ENCODE peak calls at places on chromosomes 1 and 21, in five cellular contexts. One of them, this sample, is unnamed.

GRCh38 chr1:198528376-198528775 is 12.1 kb downstream of the ATP6V1G3 start:
- DNase-seq in fibroblast of pulmonary artery: peak
- DNase-seq in bronchial epithelial cell: peak
- DNase-seq in chondrocyte: no peak
- DNase-seq in neural progenitor cell: no peak
- DNase-seq in this sample: no peak

GRCh38 chr1:25907473-25908058 is 1.3 kb upstream of the STMN1 start:
- DNase-seq in chondrocyte: no peak
- DNase-seq in bronchial epithelial cell: no peak
- DNase-seq in fibroblast of pulmonary artery: no peak
- DNase-seq in neural progenitor cell: no peak
- DNase-seq in this sample: no peak

GRCh38 chr1:157993179-157994080 is at the start of gene KIRREL1:
- DNase-seq in bronchial epithelial cell: no peak
- DNase-seq in chondrocyte: no peak
- DNase-seq in fibroblast of pulmonary artery: peak
- DNase-seq in neural progenitor cell: peak
- DNase-seq in this sample: peak

GRCh38 chr1:225449261-225449660 is 21.4 kb upstream of the LBR start:
- DNase-seq in chondrocyte: peak
- DNase-seq in neural progenitor cell: no peak
- DNase-seq in bronchial epithelial cell: peak
- DNase-seq in fibroblast of pulmonary artery: no peak
- DNase-seq in this sample: no peak

GRCh38 chr1:221813887-221814286 is 72.0 kb upstream of the DUSP10 start:
- DNase-seq in bronchial epithelial cell: peak
- DNase-seq in chondrocyte: no peak
- DNase-seq in neural progenitor cell: no peak
- DNase-seq in fibroblast of pulmonary artery: no peak
- DNase-seq in this sample: no peak

GRCh38 chr21:17440955-17441354 is 71.9 kb upstream of the CXADR start:
- DNase-seq in fibroblast of pulmonary artery: no peak
- DNase-seq in chondrocyte: no peak
- DNase-seq in bronchial epithelial cell: no peak
- DNase-seq in neural progenitor cell: no peak
- DNase-seq in this sample: no peak

GRCh38 chr1:125087247-125087646 is 3902.5 kb downstream of the SRGAP2C start:
- DNase-seq in bronchial epithelial cell: no peak
- DNase-seq in fibroblast of pulmonary artery: no peak
- DNase-seq in neural progenitor cell: no peak
- DNase-seq in chondrocyte: peak
- DNase-seq in this sample: no peak

GRCh38 chr1:99986656-99987225 is 16.9 kb downstream of the SLC35A3 start:
- DNase-seq in bronchial epithelial cell: no peak
- DNase-seq in fibroblast of pulmonary artery: peak
- DNase-seq in chondrocyte: no peak
- DNase-seq in neural progenitor cell: no peak
- DNase-seq in this sample: no peak

GRCh38 chr1:197464039-197464438 is 196.0 kb downstream of the CRB1 start:
- DNase-seq in fibroblast of pulmonary artery: peak
- DNase-seq in neural progenitor cell: peak
- DNase-seq in bronchial epithelial cell: peak
- DNase-seq in chondrocyte: no peak
- DNase-seq in this sample: no peak

GRCh38 chr1:111486431-111486830 is 12.6 kb downstream of the C1orf162 start:
- DNase-seq in bronchial epithelial cell: no peak
- DNase-seq in fibroblast of pulmonary artery: no peak
- DNase-seq in neural progenitor cell: no peak
- DNase-seq in chondrocyte: no peak
- DNase-seq in this sample: no peak

GRCh38 chr1:109897244-109897955 is 13.2 kb upstream of the CSF1 start:
- DNase-seq in fibroblast of pulmonary artery: no peak
- DNase-seq in bronchial epithelial cell: peak
- DNase-seq in neural progenitor cell: no peak
- DNase-seq in chondrocyte: no peak
- DNase-seq in this sample: no peak

GRCh38 chr1:55214214-55214902 is 806 bp downstream of the USP24 start:
- DNase-seq in chondrocyte: no peak
- DNase-seq in neural progenitor cell: peak
- DNase-seq in fibroblast of pulmonary artery: no peak
- DNase-seq in bronchial epithelial cell: no peak
- DNase-seq in this sample: peak

GRCh38 chr1:228286505-228287417 is 78.9 kb downstream of the OBSCN start:
- DNase-seq in fibroblast of pulmonary artery: no peak
- DNase-seq in bronchial epithelial cell: no peak
- DNase-seq in neural progenitor cell: no peak
- DNase-seq in chondrocyte: peak
- DNase-seq in this sample: no peak

GRCh38 chr1:231603598-231604275 is 22.9 kb upstream of the DISC1 start:
- DNase-seq in fibroblast of pulmonary artery: peak
- DNase-seq in chondrocyte: no peak
- DNase-seq in bronchial epithelial cell: peak
- DNase-seq in neural progenitor cell: peak
- DNase-seq in this sample: peak

GRCh38 chr21:34548782-34549376 is 36.9 kb upstream of the KCNE1 start:
- DNase-seq in fibroblast of pulmonary artery: no peak
- DNase-seq in neural progenitor cell: no peak
- DNase-seq in chondrocyte: no peak
- DNase-seq in bronchial epithelial cell: no peak
- DNase-seq in this sample: no peak

GRCh38 chr1:230067441-230067870 is 418 bp downstream of the GALNT2 start:
- DNase-seq in bronchial epithelial cell: no peak
- DNase-seq in chondrocyte: no peak
- DNase-seq in fibroblast of pulmonary artery: peak
- DNase-seq in neural progenitor cell: peak
- DNase-seq in this sample: no peak

GRCh38 chr1:100585774-100586173 is 47.8 kb downstream of the GPR88 start:
- DNase-seq in bronchial epithelial cell: no peak
- DNase-seq in fibroblast of pulmonary artery: peak
- DNase-seq in chondrocyte: no peak
- DNase-seq in neural progenitor cell: no peak
- DNase-seq in this sample: no peak

GRCh38 chr1:1293618-1294249 is 13.5 kb downstream of the SCNN1D start:
- DNase-seq in fibroblast of pulmonary artery: no peak
- DNase-seq in neural progenitor cell: peak
- DNase-seq in bronchial epithelial cell: no peak
- DNase-seq in chondrocyte: no peak
- DNase-seq in this sample: no peak

GRCh38 chr1:208184993-208185703 is 59.0 kb downstream of the PLXNA2 start:
- DNase-seq in chondrocyte: no peak
- DNase-seq in bronchial epithelial cell: no peak
- DNase-seq in neural progenitor cell: no peak
- DNase-seq in fibroblast of pulmonary artery: peak
- DNase-seq in this sample: no peak

GRCh38 chr1:247551716-247552115 is 2.8 kb downstream of the GCSAML start:
- DNase-seq in fibroblast of pulmonary artery: peak
- DNase-seq in chondrocyte: no peak
- DNase-seq in neural progenitor cell: no peak
- DNase-seq in bronchial epithelial cell: no peak
- DNase-seq in this sample: no peak

GRCh38 chr1:21935393-21935804 is 1.7 kb downstream of the HSPG2 start:
- DNase-seq in chondrocyte: no peak
- DNase-seq in fibroblast of pulmonary artery: no peak
- DNase-seq in neural progenitor cell: no peak
- DNase-seq in bronchial epithelial cell: no peak
- DNase-seq in this sample: no peak

GRCh38 chr1:223551610-223552009 is 113.9 kb downstream of the CAPN8 start:
- DNase-seq in neural progenitor cell: no peak
- DNase-seq in bronchial epithelial cell: no peak
- DNase-seq in fibroblast of pulmonary artery: no peak
- DNase-seq in chondrocyte: no peak
- DNase-seq in this sample: no peak

GRCh38 chr1:228164561-228165371 is 838 bp upstream of the IBA57 start:
- DNase-seq in fibroblast of pulmonary artery: no peak
- DNase-seq in chondrocyte: no peak
- DNase-seq in bronchial epithelial cell: no peak
- DNase-seq in neural progenitor cell: no peak
- DNase-seq in this sample: no peak

GRCh38 chr21:33262921-33263320 is 3.2 kb upstream of the IL10RB start:
- DNase-seq in chondrocyte: no peak
- DNase-seq in bronchial epithelial cell: no peak
- DNase-seq in fibroblast of pulmonary artery: no peak
- DNase-seq in neural progenitor cell: no peak
- DNase-seq in this sample: no peak

GRCh38 chr1:233025566-233025965 is 75.2 kb downstream of the NTPCR start:
- DNase-seq in chondrocyte: no peak
- DNase-seq in fibroblast of pulmonary artery: no peak
- DNase-seq in neural progenitor cell: no peak
- DNase-seq in bronchial epithelial cell: peak
- DNase-seq in this sample: no peak

GRCh38 chr1:35112668-35113067 is 33.5 kb downstream of the ZMYM1 start:
- DNase-seq in fibroblast of pulmonary artery: peak
- DNase-seq in chondrocyte: no peak
- DNase-seq in neural progenitor cell: no peak
- DNase-seq in bronchial epithelial cell: no peak
- DNase-seq in this sample: no peak

GRCh38 chr1:23610677-23611076 is 51.4 kb upstream of the ID3 start:
- DNase-seq in bronchial epithelial cell: no peak
- DNase-seq in chondrocyte: no peak
- DNase-seq in neural progenitor cell: no peak
- DNase-seq in fibroblast of pulmonary artery: no peak
- DNase-seq in this sample: no peak

GRCh38 chr21:36835383-36835795 is 131.1 kb downstream of the HLCS start:
- DNase-seq in fibroblast of pulmonary artery: no peak
- DNase-seq in bronchial epithelial cell: no peak
- DNase-seq in neural progenitor cell: no peak
- DNase-seq in chondrocyte: no peak
- DNase-seq in this sample: no peak

GRCh38 chr21:43596616-43597015 is 62.7 kb downstream of the HSF2BP start:
- DNase-seq in fibroblast of pulmonary artery: no peak
- DNase-seq in neural progenitor cell: no peak
- DNase-seq in bronchial epithelial cell: no peak
- DNase-seq in chondrocyte: no peak
- DNase-seq in this sample: no peak

GRCh38 chr1:115295904-115296696 is 41.9 kb downstream of the NGF start:
- DNase-seq in bronchial epithelial cell: no peak
- DNase-seq in chondrocyte: no peak
- DNase-seq in fibroblast of pulmonary artery: no peak
- DNase-seq in neural progenitor cell: no peak
- DNase-seq in this sample: no peak

GRCh38 chr1:91944087-91944486 is 5.1 kb upstream of the BRDT start:
- DNase-seq in bronchial epithelial cell: peak
- DNase-seq in fibroblast of pulmonary artery: peak
- DNase-seq in neural progenitor cell: no peak
- DNase-seq in chondrocyte: no peak
- DNase-seq in this sample: no peak

GRCh38 chr1:34915521-34915920 is 13.9 kb downstream of the DLGAP3 start:
- DNase-seq in neural progenitor cell: no peak
- DNase-seq in bronchial epithelial cell: no peak
- DNase-seq in chondrocyte: no peak
- DNase-seq in fibroblast of pulmonary artery: no peak
- DNase-seq in this sample: no peak

DNA sequence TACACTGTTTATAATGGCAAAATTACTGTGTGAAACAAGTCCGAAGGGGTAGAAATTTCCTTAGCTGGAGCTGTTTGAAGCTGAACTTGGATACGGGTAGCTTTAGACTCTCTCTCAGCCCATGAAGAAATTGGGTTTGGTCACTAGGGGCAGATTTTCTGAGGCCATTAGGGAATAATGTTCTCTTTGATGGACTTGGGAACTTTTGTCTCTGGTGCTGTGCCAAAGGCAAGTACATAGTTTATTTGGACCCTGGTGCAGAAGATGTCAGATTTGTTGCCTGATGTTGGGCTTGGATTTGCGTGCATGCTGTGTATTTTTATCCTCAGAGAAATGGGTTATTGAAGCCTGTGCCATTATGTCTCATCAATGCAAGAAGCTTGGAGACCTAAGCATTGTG is 109.6 kb downstream of the VPS13D start:
- DNase-seq in neural progenitor cell: no peak
- DNase-seq in fibroblast of pulmonary artery: no peak
- DNase-seq in bronchial epithelial cell: no peak
- DNase-seq in chondrocyte: no peak
- DNase-seq in this sample: no peak
- TF ChIP-seq CTCF in neural progenitor cell: peak
- TF ChIP-seq CTCF in fibroblast of pulmonary artery: peak
- TF ChIP-seq CTCF in bronchial epithelial cell: no peak
- TF ChIP-seq CTCF in chondrocyte: peak
- TF ChIP-seq CTCF in this sample: no peak

GRCh38 chr1:192488058-192488457 is 87.5 kb upstream of the RGS1 start:
- DNase-seq in bronchial epithelial cell: no peak
- DNase-seq in fibroblast of pulmonary artery: no peak
- DNase-seq in chondrocyte: no peak
- DNase-seq in neural progenitor cell: peak
- DNase-seq in this sample: no peak
- TF ChIP-seq CTCF in bronchial epithelial cell: peak
- TF ChIP-seq CTCF in fibroblast of pulmonary artery: peak
- TF ChIP-seq CTCF in chondrocyte: peak
- TF ChIP-seq CTCF in neural progenitor cell: peak
- TF ChIP-seq CTCF in this sample: no peak

GRCh38 chr21:39180429-39181019 is 2.7 kb downstream of the PSMG1 start:
- DNase-seq in chondrocyte: no peak
- DNase-seq in bronchial epithelial cell: peak
- DNase-seq in neural progenitor cell: no peak
- DNase-seq in fibroblast of pulmonary artery: no peak
- DNase-seq in this sample: no peak
- TF ChIP-seq CTCF in chondrocyte: peak
- TF ChIP-seq CTCF in bronchial epithelial cell: peak
- TF ChIP-seq CTCF in neural progenitor cell: peak
- TF ChIP-seq CTCF in fibroblast of pulmonary artery: peak
- TF ChIP-seq CTCF in this sample: no peak

GRCh38 chr1:163561570-163562295 is 240.0 kb downstream of the NUF2 start:
- DNase-seq in chondrocyte: no peak
- DNase-seq in fibroblast of pulmonary artery: peak
- DNase-seq in neural progenitor cell: peak
- DNase-seq in bronchial epithelial cell: peak
- DNase-seq in this sample: no peak
- TF ChIP-seq CTCF in chondrocyte: peak
- TF ChIP-seq CTCF in fibroblast of pulmonary artery: peak
- TF ChIP-seq CTCF in neural progenitor cell: peak
- TF ChIP-seq CTCF in bronchial epithelial cell: peak
- TF ChIP-seq CTCF in this sample: no peak

GRCh38 chr1:27368872-27369703 is 2.3 kb upstream of the MAP3K6 start:
- DNase-seq in fibroblast of pulmonary artery: peak
- DNase-seq in neural progenitor cell: no peak
- DNase-seq in chondrocyte: peak
- DNase-seq in bronchial epithelial cell: peak
- DNase-seq in this sample: no peak
- TF ChIP-seq CTCF in fibroblast of pulmonary artery: peak
- TF ChIP-seq CTCF in neural progenitor cell: peak
- TF ChIP-seq CTCF in chondrocyte: peak
- TF ChIP-seq CTCF in bronchial epithelial cell: peak
- TF ChIP-seq CTCF in this sample: no peak

GRCh38 chr1:64396817-64397216 is 73.1 kb upstream of the CACHD1 start:
- DNase-seq in chondrocyte: no peak
- DNase-seq in fibroblast of pulmonary artery: peak
- DNase-seq in neural progenitor cell: peak
- DNase-seq in bronchial epithelial cell: no peak
- DNase-seq in this sample: no peak
- TF ChIP-seq CTCF in chondrocyte: no peak
- TF ChIP-seq CTCF in fibroblast of pulmonary artery: no peak
- TF ChIP-seq CTCF in neural progenitor cell: peak
- TF ChIP-seq CTCF in bronchial epithelial cell: peak
- TF ChIP-seq CTCF in this sample: no peak

DNA sequence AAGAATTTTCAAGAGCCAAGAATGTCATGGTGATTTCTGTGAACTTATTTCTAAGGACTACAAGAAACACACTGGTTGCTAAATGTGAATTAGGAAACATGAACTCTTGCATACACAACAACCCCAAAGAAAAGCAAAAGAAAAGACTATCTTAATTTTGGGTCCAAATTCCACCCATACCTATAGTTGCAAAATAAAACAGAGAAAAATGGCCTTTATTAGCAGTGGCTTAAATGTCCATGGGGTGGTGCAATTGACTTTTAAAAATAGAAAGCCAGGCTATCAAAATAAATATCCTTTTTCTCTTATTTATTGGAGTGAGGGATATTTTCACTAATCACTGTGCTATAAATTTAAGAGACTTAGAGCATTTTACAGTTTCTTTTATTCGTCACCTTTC is 80.9 kb upstream of the DPYD start:
- DNase-seq in bronchial epithelial cell: peak
- DNase-seq in chondrocyte: no peak
- DNase-seq in fibroblast of pulmonary artery: peak
- DNase-seq in neural progenitor cell: no peak
- DNase-seq in this sample: no peak
- TF ChIP-seq CTCF in bronchial epithelial cell: no peak
- TF ChIP-seq CTCF in chondrocyte: peak
- TF ChIP-seq CTCF in fibroblast of pulmonary artery: peak
- TF ChIP-seq CTCF in neural progenitor cell: no peak
- TF ChIP-seq CTCF in this sample: no peak

This sample was measured in GM20000.